ENCODE peak calls at places on chromosome 12, in nine cellular contexts. C is esophagus squamous epithelium, T is tibial nerve, L is GM12864, Z is fibroblast of mammary gland, I is substantia nigra, U is cardiac muscle cell, V is memory B cell, G is mesothelial cell of epicardium. J is an unnamed sample.
A peak's percentile ranks its signal among the peaks of the same experiment; 100 is the strongest.

GRCh38 chr12:14577344-14577743 is 9.7 kb upstream of the PLBD1 start:
- DNase-seq in C (no peak), T (no peak), L (peak; percentile 13), Z (peak; percentile 22), I (no peak), U (peak; percentile 23), V (no peak), G (no peak), J (peak; percentile 13)

GRCh38 chr12:110733857-110734373 is 8.8 kb downstream of the PPP1CC start:
- DNase-seq in C (no peak), T (no peak), L (no peak), Z (no peak), I (no peak), U (no peak), V (no peak), G (no peak), J (no peak)

GRCh38 chr12:122166422-122167327 is 7.3 kb downstream of the IL31 start:
- DNase-seq in C (no peak), T (no peak), L (peak; percentile 12), Z (no peak), I (no peak), U (no peak), V (no peak), G (no peak), J (no peak)

GRCh38 chr12:464484-465267 is 4.9 kb downstream of the B4GALNT3 start:
- DNase-seq in C (no peak), T (no peak), L (no peak), Z (no peak), I (no peak), U (no peak), V (no peak), G (no peak), J (no peak)

GRCh38 chr12:96248532-96248931 is 54.4 kb downstream of the ELK3 start:
- DNase-seq in C (no peak), T (no peak), L (no peak), Z (no peak), I (peak; percentile 29), U (no peak), V (no peak), G (no peak), J (no peak)

GRCh38 chr12:130556486-130557055 is 159.5 kb downstream of the RIMBP2 start:
- DNase-seq in C (no peak), T (no peak), L (no peak), Z (no peak), I (no peak), U (no peak), V (no peak), G (no peak), J (no peak)

GRCh38 chr12:3304436-3305135 is 186.4 kb upstream of the PRMT8 start:
- DNase-seq in C (no peak), T (no peak), L (no peak), Z (peak; percentile 89), I (peak; percentile 9), U (peak; percentile 62), V (no peak), G (no peak), J (peak; percentile 96)

GRCh38 chr12:49364989-49365388 is 2.3 kb upstream of the SPATS2 start:
- DNase-seq in C (no peak), T (no peak), L (no peak), Z (peak; percentile 95), I (no peak), U (peak; percentile 85), V (no peak), G (no peak), J (peak; percentile 86)

GRCh38 chr12:95943231-95943842 is at the start of gene AMDHD1:
- DNase-seq in C (no peak), T (no peak), L (no peak), Z (peak; percentile 36), I (peak; percentile 11), U (peak; percentile 55), V (peak; percentile 24), G (peak; percentile 45), J (peak; percentile 75)

GRCh38 chr12:114684098-114684869 is at the start of gene TBX3:
- DNase-seq in C (peak; percentile 21), T (peak; percentile 85), L (peak; percentile 4), Z (peak; percentile 99), I (peak; percentile 43), U (peak; percentile 99), V (no peak), G (peak; percentile 94), J (peak; percentile 100)